ENCODE peak calls at places on chromosomes 12 and 14, in four cellular contexts. One of them, this sample, is unnamed.

GRCh38 chr14:23910081-23910875 is 43.3 kb upstream of the DHRS4 start:
- DNase-seq in K562: peak
- DNase-seq in WTC11: peak
- DNase-seq in SK-N-SH: peak
- DNase-seq in this sample: peak

GRCh38 chr12:45572114-45572513 is 157.4 kb upstream of the ARID2 start:
- DNase-seq in K562: no peak
- DNase-seq in WTC11: no peak
- DNase-seq in SK-N-SH: no peak
- DNase-seq in this sample: no peak

GRCh38 chr12:53236443-53237111 is 4.6 kb upstream of the RARG start:
- DNase-seq in K562: no peak
- DNase-seq in WTC11: no peak
- DNase-seq in SK-N-SH: no peak
- DNase-seq in this sample: no peak

GRCh38 chr14:101231828-101232227 is 328.3 kb upstream of the RTL1 start:
- DNase-seq in K562: no peak
- DNase-seq in WTC11: no peak
- DNase-seq in SK-N-SH: no peak
- DNase-seq in this sample: no peak

GRCh38 chr14:97978336-97978735 is 1181.2 kb downstream of the VRK1 start:
- DNase-seq in K562: no peak
- DNase-seq in WTC11: peak
- DNase-seq in SK-N-SH: peak
- DNase-seq in this sample: peak

GRCh38 chr12:810635-811415 is 58.4 kb downstream of the WNK1 start:
- DNase-seq in K562: no peak
- DNase-seq in WTC11: no peak
- DNase-seq in SK-N-SH: no peak
- DNase-seq in this sample: no peak

GRCh38 chr12:72574138-72574537 is 302.0 kb downstream of the TRHDE start:
- DNase-seq in K562: no peak
- DNase-seq in WTC11: no peak
- DNase-seq in SK-N-SH: no peak
- DNase-seq in this sample: no peak

GRCh38 chr12:67797316-67797741 is 148.8 kb downstream of the DYRK2 start:
- DNase-seq in K562: no peak
- DNase-seq in WTC11: no peak
- DNase-seq in SK-N-SH: no peak
- DNase-seq in this sample: no peak

GRCh38 chr12:131108171-131108955 is 154.7 kb downstream of the ADGRD1 start:
- DNase-seq in K562: peak
- DNase-seq in WTC11: no peak
- DNase-seq in SK-N-SH: no peak
- DNase-seq in this sample: no peak

GRCh38 chr12:116372815-116373214 is 95.3 kb upstream of the MED13L start:
- DNase-seq in K562: no peak
- DNase-seq in WTC11: no peak
- DNase-seq in SK-N-SH: no peak
- DNase-seq in this sample: no peak

GRCh38 chr14:103739466-103739792 is 23.8 kb downstream of the ZFYVE21 start:
- DNase-seq in K562: no peak
- DNase-seq in WTC11: no peak
- DNase-seq in SK-N-SH: no peak
- DNase-seq in this sample: no peak

GRCh38 chr14:42214981-42215491 is 608.4 kb downstream of the LRFN5 start:
- DNase-seq in K562: no peak
- DNase-seq in WTC11: no peak
- DNase-seq in SK-N-SH: no peak
- DNase-seq in this sample: no peak

GRCh38 chr14:35201066-35201465 is 78.7 kb downstream of the PRORP start:
- DNase-seq in K562: no peak
- DNase-seq in WTC11: no peak
- DNase-seq in SK-N-SH: no peak
- DNase-seq in this sample: no peak

GRCh38 chr12:93514853-93515252 is 47.5 kb downstream of the MRPL42 start:
- DNase-seq in K562: no peak
- DNase-seq in WTC11: no peak
- DNase-seq in SK-N-SH: no peak
- DNase-seq in this sample: no peak

GRCh38 chr12:123427036-123427769 is 9.3 kb downstream of the RILPL2 start:
- DNase-seq in K562: no peak
- DNase-seq in WTC11: no peak
- DNase-seq in SK-N-SH: no peak
- DNase-seq in this sample: no peak

GRCh38 chr12:107091989-107092641 is 1.2 kb downstream of the CRY1 start:
- DNase-seq in K562: peak
- DNase-seq in WTC11: no peak
- DNase-seq in SK-N-SH: peak
- DNase-seq in this sample: no peak

GRCh38 chr14:53458368-53458814 is 305.3 kb upstream of the DDHD1 start:
- DNase-seq in K562: no peak
- DNase-seq in WTC11: no peak
- DNase-seq in SK-N-SH: no peak
- DNase-seq in this sample: no peak

GRCh38 chr12:64404470-64405446 is 566 bp downstream of the XPOT start:
- DNase-seq in K562: peak
- DNase-seq in WTC11: peak
- DNase-seq in SK-N-SH: peak
- DNase-seq in this sample: no peak

GRCh38 chr12:60415361-60415760 is 819.5 kb downstream of the SLC16A7 start:
- DNase-seq in K562: no peak
- DNase-seq in WTC11: no peak
- DNase-seq in SK-N-SH: no peak
- DNase-seq in this sample: no peak

GRCh38 chr14:104405566-104406226 is 173.9 kb upstream of the C14orf180 start:
- DNase-seq in K562: no peak
- DNase-seq in WTC11: no peak
- DNase-seq in SK-N-SH: no peak
- DNase-seq in this sample: no peak

GRCh38 chr12:31578632-31579031 is 12.3 kb downstream of the DENND5B start:
- DNase-seq in K562: no peak
- DNase-seq in WTC11: no peak
- DNase-seq in SK-N-SH: no peak
- DNase-seq in this sample: no peak

GRCh38 chr12:70744133-70744532 is 106.9 kb upstream of the PTPRB start:
- DNase-seq in K562: no peak
- DNase-seq in WTC11: no peak
- DNase-seq in SK-N-SH: no peak
- DNase-seq in this sample: no peak

GRCh38 chr14:88667555-88668273 is 104.9 kb downstream of the ZC3H14 start:
- DNase-seq in K562: peak
- DNase-seq in WTC11: peak
- DNase-seq in SK-N-SH: peak
- DNase-seq in this sample: no peak

GRCh38 chr14:91005716-91006115 is 54.7 kb downstream of the RPS6KA5 start:
- DNase-seq in K562: no peak
- DNase-seq in WTC11: no peak
- DNase-seq in SK-N-SH: no peak
- DNase-seq in this sample: no peak

GRCh38 chr12:91155990-91156389 is 26.6 kb downstream of the DCN start:
- DNase-seq in K562: no peak
- DNase-seq in WTC11: no peak
- DNase-seq in SK-N-SH: no peak
- DNase-seq in this sample: no peak

GRCh38 chr12:52655251-52655650 is 3.2 kb upstream of the KRT2 start:
- DNase-seq in K562: no peak
- DNase-seq in WTC11: no peak
- DNase-seq in SK-N-SH: no peak
- DNase-seq in this sample: no peak

GRCh38 chr14:80208426-80208950 is 2.8 kb downstream of the DIO2 start:
- DNase-seq in K562: no peak
- DNase-seq in WTC11: no peak
- DNase-seq in SK-N-SH: no peak
- DNase-seq in this sample: no peak

GRCh38 chr14:20499108-20499507 is 6.2 kb upstream of the RNASE10 start:
- DNase-seq in K562: no peak
- DNase-seq in WTC11: no peak
- DNase-seq in SK-N-SH: no peak
- DNase-seq in this sample: no peak

GRCh38 chr12:108152179-108152538 is 23.1 kb downstream of the WSCD2 start:
- DNase-seq in K562: no peak
- DNase-seq in WTC11: no peak
- DNase-seq in SK-N-SH: no peak
- DNase-seq in this sample: no peak

GRCh38 chr14:60506985-60507829 is 1.7 kb upstream of the SIX6 start:
- DNase-seq in K562: no peak
- DNase-seq in WTC11: peak
- DNase-seq in SK-N-SH: peak
- DNase-seq in this sample: peak

GRCh38 chr14:79333198-79333546 is 878.1 kb downstream of the DIO2 start:
- DNase-seq in K562: no peak
- DNase-seq in WTC11: no peak
- DNase-seq in SK-N-SH: no peak
- DNase-seq in this sample: no peak

GRCh38 chr12:59972941-59973340 is 377.1 kb downstream of the SLC16A7 start:
- DNase-seq in K562: no peak
- DNase-seq in WTC11: no peak
- DNase-seq in SK-N-SH: no peak
- DNase-seq in this sample: no peak

GRCh38 chr14:55752580-55753365 is 172.8 kb downstream of the KTN1 start:
- DNase-seq in K562: no peak
- DNase-seq in WTC11: peak
- DNase-seq in SK-N-SH: no peak
- DNase-seq in this sample: no peak

GRCh38 chr14:99609245-99610117 is 5.5 kb upstream of the CCDC85C start:
- DNase-seq in K562: no peak
- DNase-seq in WTC11: no peak
- DNase-seq in SK-N-SH: no peak
- DNase-seq in this sample: no peak

GRCh38 chr12:132342322-132342721 is 12.9 kb upstream of the GALNT9 start:
- DNase-seq in K562: no peak
- DNase-seq in WTC11: peak
- DNase-seq in SK-N-SH: no peak
- DNase-seq in this sample: peak

GRCh38 chr14:42884100-42884499 is 1277.4 kb downstream of the LRFN5 start:
- DNase-seq in K562: no peak
- DNase-seq in WTC11: no peak
- DNase-seq in SK-N-SH: no peak
- DNase-seq in this sample: no peak

GRCh38 chr14:33061667-33062325 is 123.1 kb downstream of the NPAS3 start:
- DNase-seq in K562: no peak
- DNase-seq in WTC11: peak
- DNase-seq in SK-N-SH: no peak
- DNase-seq in this sample: no peak

GRCh38 chr12:11798856-11799530 is 149.5 kb downstream of the ETV6 start:
- DNase-seq in K562: peak
- DNase-seq in WTC11: no peak
- DNase-seq in SK-N-SH: no peak
- DNase-seq in this sample: no peak

GRCh38 chr14:92397140-92397815 is 74.3 kb downstream of the SLC24A4 start:
- DNase-seq in K562: no peak
- DNase-seq in WTC11: no peak
- DNase-seq in SK-N-SH: no peak
- DNase-seq in this sample: no peak
- TF ChIP-seq TEAD4 in K562: no peak
- TF ChIP-seq TEAD4 in WTC11: no peak
- TF ChIP-seq TEAD4 in SK-N-SH: no peak
- TF ChIP-seq TEAD4 in this sample: no peak

GRCh38 chr14:93064411-93065271 is 51.1 kb downstream of the ITPK1 start:
- DNase-seq in K562: no peak
- DNase-seq in WTC11: no peak
- DNase-seq in SK-N-SH: no peak
- DNase-seq in this sample: no peak
- TF ChIP-seq TEAD4 in K562: no peak
- TF ChIP-seq TEAD4 in WTC11: no peak
- TF ChIP-seq TEAD4 in SK-N-SH: no peak
- TF ChIP-seq TEAD4 in this sample: no peak

GRCh38 chr14:75884198-75884611 is 97.6 kb downstream of the TGFB3 start:
- DNase-seq in K562: no peak
- DNase-seq in WTC11: no peak
- DNase-seq in SK-N-SH: peak
- DNase-seq in this sample: no peak
- TF ChIP-seq TEAD4 in K562: no peak
- TF ChIP-seq TEAD4 in WTC11: no peak
- TF ChIP-seq TEAD4 in SK-N-SH: peak
- TF ChIP-seq TEAD4 in this sample: no peak

GRCh38 chr14:68649461-68650189 is 143.2 kb downstream of the ZFP36L1 start:
- DNase-seq in K562: no peak
- DNase-seq in WTC11: no peak
- DNase-seq in SK-N-SH: no peak
- DNase-seq in this sample: no peak
- TF ChIP-seq TEAD4 in K562: no peak
- TF ChIP-seq TEAD4 in WTC11: no peak
- TF ChIP-seq TEAD4 in SK-N-SH: no peak
- TF ChIP-seq TEAD4 in this sample: no peak

GRCh38 chr12:120678572-120678971 is 8.4 kb upstream of the MLEC start:
- DNase-seq in K562: no peak
- DNase-seq in WTC11: no peak
- DNase-seq in SK-N-SH: no peak
- DNase-seq in this sample: no peak
- TF ChIP-seq TEAD4 in K562: no peak
- TF ChIP-seq TEAD4 in WTC11: no peak
- TF ChIP-seq TEAD4 in SK-N-SH: no peak
- TF ChIP-seq TEAD4 in this sample: no peak

GRCh38 chr12:104957388-104958008 is 592 bp downstream of the SLC41A2 start:
- DNase-seq in K562: no peak
- DNase-seq in WTC11: no peak
- DNase-seq in SK-N-SH: peak
- DNase-seq in this sample: no peak
- TF ChIP-seq TEAD4 in K562: no peak
- TF ChIP-seq TEAD4 in WTC11: no peak
- TF ChIP-seq TEAD4 in SK-N-SH: no peak
- TF ChIP-seq TEAD4 in this sample: no peak

GRCh38 chr14:64986578-64987571 is at the start of gene FNTB:
- DNase-seq in K562: peak
- DNase-seq in WTC11: peak
- DNase-seq in SK-N-SH: peak
- DNase-seq in this sample: peak

GRCh38 chr14:64979336-64980074 is 7.2 kb upstream of the FNTB start:
- DNase-seq in K562: no peak
- DNase-seq in WTC11: no peak
- DNase-seq in SK-N-SH: no peak
- DNase-seq in this sample: no peak

GRCh38 chr14:64983439-64984310 is 3.0 kb upstream of the FNTB start:
- DNase-seq in K562: peak
- DNase-seq in WTC11: no peak
- DNase-seq in SK-N-SH: peak
- DNase-seq in this sample: no peak
- TF ChIP-seq TEAD4 in K562: no peak
- TF ChIP-seq TEAD4 in WTC11: no peak
- TF ChIP-seq TEAD4 in SK-N-SH: no peak
- TF ChIP-seq TEAD4 in this sample: no peak

This sample was measured in H1.